ENCODE peak calls at places on chromosomes 16 and 17, in nine cellular contexts. N is activated T-cell treated with anti-CD3 and anti-CD28 coated beads, Interleukin-2, amount 50 U/mL, for 72 hours; B is T-helper 17 cell; O is GM12865; A is neural progenitor cell; J is CD4-positive, CD25-positive, alpha-beta regulatory T cell; V is stimulated activated CD8-positive, alpha-beta memory T cell treated with anti-CD3 and anti-CD28 coated beads, Interleukin-2, amount 100 ng/mL, for 48 hours; P is AG04449; C is T-helper 2 cell. Y is an unnamed sample.

GRCh38 chr17:6450926-6451717 is 6.9 kb downstream of the PIMREG start:
- DNase-seq in A (no peak), V (no peak), B (no peak), O (peak), N (no peak), C (no peak), P (no peak), J (no peak), Y (no peak)

GRCh38 chr17:15498107-15498506 is 30.7 kb upstream of the CDRT4 start:
- DNase-seq in A (no peak), O (peak), B (no peak), V (no peak), P (no peak), J (peak), N (no peak), C (no peak), Y (peak)

GRCh38 chr17:47607481-47607880 is 42.2 kb upstream of the KPNB1 start:
- DNase-seq in B (no peak), P (no peak), O (no peak), N (no peak), V (no peak), J (no peak), A (no peak), C (no peak), Y (no peak)

GRCh38 chr16:85639529-85640253 is 26.6 kb downstream of the GSE1 start:
- DNase-seq in A (no peak), N (no peak), J (no peak), B (no peak), P (no peak), V (no peak), C (no peak), O (no peak), Y (no peak)

GRCh38 chr16:87635541-87636049 is 33.3 kb downstream of the JPH3 start:
- DNase-seq in V (peak), N (peak), O (peak), P (no peak), A (peak), J (peak), B (peak), C (peak), Y (peak)

GRCh38 chr17:7552621-7553051 is 3.8 kb downstream of the TNFSF12 start:
- DNase-seq in J (peak), N (no peak), P (no peak), B (peak), C (peak), A (no peak), O (peak), V (no peak), Y (no peak)

GRCh38 chr17:70906808-70907207 is 737.5 kb downstream of the KCNJ2 start:
- DNase-seq in J (no peak), C (no peak), A (peak), O (no peak), N (no peak), V (no peak), P (no peak), B (no peak), Y (no peak)

GRCh38 chr16:68267612-68268405 is 3.5 kb downstream of the SLC7A6 start:
- DNase-seq in A (peak), P (no peak), V (no peak), B (no peak), C (no peak), N (no peak), O (no peak), J (no peak), Y (no peak)

GRCh38 chr16:89315791-89316581 is 98.5 kb downstream of the ZNF778 start:
- DNase-seq in J (peak), B (peak), O (peak), A (no peak), C (peak), P (no peak), N (peak), V (peak), Y (peak)

GRCh38 chr17:65229596-65229995 is 92.4 kb downstream of the RGS9 start:
- DNase-seq in J (peak), O (peak), N (no peak), C (no peak), V (no peak), P (no peak), A (no peak), B (no peak), Y (no peak)

GRCh38 chr17:2406271-2406902 is 5.5 kb upstream of the MNT start:
- DNase-seq in V (no peak), A (peak), J (no peak), P (no peak), N (no peak), C (no peak), O (no peak), B (no peak), Y (no peak)

GRCh38 chr17:56659622-56660021 is 66.1 kb downstream of the NOG start:
- DNase-seq in C (no peak), N (no peak), P (no peak), B (no peak), V (no peak), A (no peak), J (no peak), O (no peak), Y (no peak)

GRCh38 chr17:74457146-74457819 is 9.2 kb upstream of the CD300A start:
- DNase-seq in B (peak), N (peak), V (peak), C (peak), P (no peak), O (peak), J (peak), A (peak), Y (peak)

GRCh38 chr17:40187238-40187637 is 10.0 kb downstream of the RAPGEFL1 start:
- DNase-seq in N (no peak), P (no peak), C (no peak), B (no peak), J (no peak), V (no peak), A (no peak), O (no peak), Y (no peak)

GRCh38 chr17:43952351-43952723 is 1.4 kb downstream of the PYY start:
- DNase-seq in V (no peak), A (peak), B (no peak), P (no peak), C (no peak), O (no peak), N (no peak), J (no peak), Y (no peak)

GRCh38 chr17:57309479-57309878 is 53.2 kb downstream of the MSI2 start:
- DNase-seq in O (no peak), B (no peak), A (no peak), V (no peak), J (no peak), C (no peak), P (no peak), N (no peak), Y (no peak)

GRCh38 chr17:28584434-28584833 is 7.7 kb upstream of the ALDOC start:
- DNase-seq in J (no peak), P (no peak), V (no peak), N (no peak), B (no peak), O (no peak), C (no peak), A (no peak), Y (no peak)

GRCh38 chr16:11297492-11298142 is 16.5 kb upstream of the PRM1 start:
- DNase-seq in O (peak), J (peak), P (no peak), V (peak), B (peak), N (peak), C (peak), A (peak), Y (peak)

GRCh38 chr17:42744283-42744805 is 496 bp downstream of the EZH1 start:
- DNase-seq in N (peak), O (peak), P (no peak), B (peak), A (no peak), J (peak), V (peak), C (no peak), Y (peak)

GRCh38 chr17:1512351-1512750 is 4.1 kb downstream of the INPP5K start:
- DNase-seq in J (no peak), P (no peak), B (no peak), N (no peak), A (no peak), V (no peak), C (no peak), O (no peak), Y (no peak)

GRCh38 chr17:72516772-72517399 is 396.1 kb downstream of the SOX9 start:
- DNase-seq in N (no peak), P (no peak), O (peak), V (no peak), J (no peak), A (peak), C (no peak), B (no peak), Y (no peak)

GRCh38 chr17:61240851-61241468 is 158.7 kb upstream of the TBX2 start:
- DNase-seq in P (no peak), J (no peak), O (no peak), V (no peak), B (no peak), C (no peak), A (no peak), N (no peak), Y (no peak)

GRCh38 chr17:792277-792676 is 10.1 kb downstream of the MRM3 start:
- DNase-seq in P (no peak), J (no peak), V (no peak), A (no peak), O (no peak), C (no peak), B (no peak), N (no peak), Y (peak)

GRCh38 chr17:41530062-41531048 is 2.2 kb upstream of the KRT19 start:
- DNase-seq in C (no peak), J (no peak), O (no peak), V (no peak), B (no peak), P (peak), N (no peak), A (no peak), Y (peak)

GRCh38 chr16:15399317-15399716 is 3.8 kb downstream of the MPV17L start:
- DNase-seq in V (no peak), O (no peak), P (no peak), A (no peak), J (no peak), N (no peak), C (no peak), B (no peak), Y (no peak)

GRCh38 chr17:19397556-19398041 is 10.6 kb upstream of the MFAP4 start:
- DNase-seq in J (no peak), P (no peak), V (no peak), B (no peak), A (peak), N (no peak), O (peak), C (no peak), Y (no peak)

GRCh38 chr17:12686486-12686885 is 20.8 kb downstream of the MYOCD start:
- DNase-seq in J (no peak), V (no peak), C (no peak), P (no peak), A (no peak), B (no peak), N (no peak), O (no peak), Y (no peak)